ENCODE peak calls at places on chromosomes 2 and 18, in seven cellular contexts. Y, X, W, O, C, U and L are unnamed samples.

GRCh38 chr2:172288603-172289002 is 138.8 kb upstream of the ITGA6 start:
- DNase-seq in W (no peak), U (no peak), Y (no peak), X (no peak), O (peak), C (no peak), L (peak)

GRCh38 chr2:6535572-6535971 is 330.1 kb downstream of the CMPK2 start:
- DNase-seq in C (no peak), Y (peak), U (no peak), W (no peak), X (no peak), O (no peak), L (no peak)

GRCh38 chr2:65165595-65165994 is 35.7 kb upstream of the RAB1A start:
- DNase-seq in X (no peak), O (no peak), U (no peak), Y (no peak), C (no peak), W (no peak), L (no peak)

GRCh38 chr2:18861951-18862350 is 272.6 kb upstream of the NT5C1B start:
- DNase-seq in C (no peak), X (no peak), U (no peak), O (no peak), W (no peak), Y (no peak), L (no peak)

GRCh38 chr18:36688020-36688965 is 140.5 kb downstream of the TPGS2 start:
- DNase-seq in U (peak), X (no peak), W (peak), Y (peak), O (peak), C (peak), L (peak)

GRCh38 chr18:49021433-49022129 is 70.8 kb upstream of the SMAD7 start:
- DNase-seq in W (peak), C (peak), Y (peak), X (peak), U (peak), O (peak), L (peak)

GRCh38 chr2:65779021-65779420 is 346.6 kb upstream of the SPRED2 start:
- DNase-seq in O (no peak), W (no peak), Y (no peak), X (no peak), U (no peak), C (no peak), L (no peak)

GRCh38 chr18:44744206-44745180 is 63.8 kb downstream of the SETBP1 start:
- DNase-seq in O (no peak), C (no peak), Y (peak), U (no peak), W (no peak), X (peak), L (no peak)

GRCh38 chr2:213806125-213806726 is 522.0 kb downstream of the SPAG16 start:
- DNase-seq in O (no peak), X (no peak), U (no peak), W (peak), Y (no peak), C (no peak), L (no peak)

GRCh38 chr2:75311993-75312392 is 112.7 kb upstream of the TACR1 start:
- DNase-seq in U (peak), Y (peak), C (no peak), O (no peak), X (no peak), W (no peak), L (no peak)

GRCh38 chr18:39960545-39960944 is 1994.5 kb upstream of the PIK3C3 start:
- DNase-seq in O (peak), W (no peak), X (no peak), Y (no peak), U (no peak), C (no peak), L (peak)

GRCh38 chr2:151150325-151150724 is 111.3 kb downstream of the RBM43 start:
- DNase-seq in C (no peak), Y (no peak), O (no peak), X (no peak), W (peak), U (no peak), L (no peak)

GRCh38 chr2:636151-636621 is 41.0 kb downstream of the TMEM18 start:
- DNase-seq in W (no peak), Y (no peak), X (no peak), C (no peak), U (no peak), O (no peak), L (no peak)

GRCh38 chr2:187529248-187529976 is 24.8 kb downstream of the TFPI start:
- DNase-seq in Y (no peak), W (no peak), C (no peak), U (no peak), O (no peak), X (no peak), L (no peak)

GRCh38 chr2:98569197-98569793 is 39.0 kb downstream of the COA5 start:
- DNase-seq in Y (peak), X (peak), W (peak), O (peak), C (no peak), U (peak), L (no peak)

GRCh38 chr2:115034801-115035200 is 592.4 kb downstream of the DPP10 start:
- DNase-seq in Y (no peak), U (no peak), W (no peak), X (no peak), O (no peak), C (no peak), L (no peak)

GRCh38 chr2:203685081-203685621 is 21.3 kb upstream of the CD28 start:
- DNase-seq in O (peak), C (peak), U (no peak), W (peak), X (no peak), Y (no peak), L (peak)

GRCh38 chr18:75211002-75211621 is 515 bp downstream of the TSHZ1 start:
- DNase-seq in C (no peak), W (peak), O (no peak), U (no peak), X (no peak), Y (no peak), L (no peak)

GRCh38 chr2:236088368-236089057 is 79.7 kb downstream of the GBX2 start:
- DNase-seq in O (no peak), Y (no peak), W (no peak), C (no peak), U (no peak), X (no peak), L (peak)

GRCh38 chr2:157173740-157174184 is 83.7 kb upstream of the GALNT5 start:
- DNase-seq in O (peak), C (peak), Y (no peak), U (no peak), W (peak), X (no peak), L (peak)

GRCh38 chr2:171146633-171147032 is 14.1 kb downstream of the TLK1 start:
- DNase-seq in X (no peak), Y (no peak), O (peak), U (no peak), W (peak), C (no peak), L (no peak)

GRCh38 chr2:237184923-237185580 is 99.4 kb downstream of the COPS8 start:
- DNase-seq in O (no peak), W (peak), C (no peak), X (no peak), U (no peak), Y (no peak), L (no peak)

GRCh38 chr2:110979834-110980612 is 140.7 kb upstream of the BCL2L11 start:
- DNase-seq in C (no peak), O (peak), X (no peak), W (no peak), Y (peak), U (no peak), L (no peak)

GRCh38 chr2:205758051-205758450 is 75.8 kb downstream of the NRP2 start:
- DNase-seq in Y (no peak), W (peak), C (no peak), O (no peak), U (no peak), X (no peak), L (no peak)

GRCh38 chr18:25544872-25545271 is 192.9 kb upstream of the ZNF521 start:
- DNase-seq in Y (no peak), U (no peak), W (no peak), C (no peak), X (no peak), O (no peak), L (no peak)

GRCh38 chr2:80007722-80008503 is 296.6 kb downstream of the LRRTM1 start:
- DNase-seq in O (no peak), X (no peak), U (no peak), C (no peak), W (no peak), Y (peak), L (no peak)

GRCh38 chr2:235926229-235926628 is 242.0 kb downstream of the GBX2 start:
- DNase-seq in C (no peak), Y (no peak), W (no peak), U (no peak), X (no peak), O (no peak), L (no peak)

GRCh38 chr2:45826889-45827635 is 175.6 kb downstream of the PRKCE start:
- DNase-seq in C (peak), O (no peak), Y (no peak), W (peak), X (peak), U (no peak), L (no peak)

GRCh38 chr2:37326285-37326684 is 1.7 kb upstream of the PRKD3 start:
- DNase-seq in X (no peak), Y (no peak), O (peak), U (no peak), C (peak), W (peak), L (no peak)

GRCh38 chr18:34709631-34710429 is at the start of gene DTNA:
- DNase-seq in X (no peak), U (no peak), C (no peak), Y (no peak), W (peak), O (peak), L (peak)

GRCh38 chr2:128390256-128390990 is 71.8 kb upstream of the HS6ST1 start:
- DNase-seq in X (no peak), C (no peak), Y (peak), O (no peak), U (no peak), W (no peak), L (no peak)

DNA sequence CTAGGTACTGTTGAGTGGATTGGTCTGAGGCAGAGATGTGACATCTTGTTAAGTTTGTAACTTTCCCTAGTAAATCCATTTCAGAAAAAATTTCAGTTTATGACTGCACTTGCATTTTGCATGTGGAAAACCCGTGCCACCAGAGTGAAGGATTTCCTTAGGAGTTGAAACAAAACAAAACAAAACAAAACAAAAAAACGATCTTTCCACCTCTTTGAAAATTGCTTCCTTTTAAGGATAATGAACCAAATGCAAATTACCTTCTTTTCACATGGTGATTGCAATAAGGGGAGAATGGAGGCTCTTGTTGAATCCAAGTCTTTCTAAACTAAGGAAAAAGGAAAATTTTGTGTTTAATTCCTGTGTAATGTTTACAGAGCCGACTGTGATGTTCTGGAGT is 43.2 kb downstream of the PHLPP1 start:
- DNase-seq in O (no peak), X (no peak), W (no peak), C (no peak), Y (no peak), U (no peak), L (no peak)
- H3K27ac ChIP-seq in O (no peak), X (no peak), W (no peak), C (no peak), Y (peak), U (no peak), L (no peak)

DNA sequence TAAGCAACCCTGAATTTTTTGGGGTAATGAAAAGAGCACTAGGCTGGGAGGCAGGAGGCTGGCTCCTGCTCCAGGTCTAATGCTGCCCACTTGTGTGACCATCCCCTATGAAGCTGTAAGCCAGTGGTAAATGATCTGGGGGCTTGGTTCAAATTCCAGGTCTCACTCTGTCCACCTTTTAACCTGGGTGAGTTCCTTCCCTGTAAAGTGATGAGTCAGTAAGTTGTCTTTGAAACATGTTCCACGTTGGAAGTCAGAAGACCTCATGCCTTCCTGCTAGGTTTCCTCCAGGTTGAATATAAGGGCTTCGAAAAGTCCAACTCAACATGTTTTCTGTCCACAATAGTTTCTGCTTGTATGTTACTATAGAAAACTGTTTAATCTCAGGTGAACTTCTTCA is 160.9 kb upstream of the MYT1L start:
- DNase-seq in Y (no peak), O (no peak), X (no peak), C (no peak), U (no peak), W (no peak), L (no peak)
- H3K27ac ChIP-seq in Y (no peak), O (no peak), X (no peak), C (no peak), U (no peak), W (no peak), L (no peak)

DNA sequence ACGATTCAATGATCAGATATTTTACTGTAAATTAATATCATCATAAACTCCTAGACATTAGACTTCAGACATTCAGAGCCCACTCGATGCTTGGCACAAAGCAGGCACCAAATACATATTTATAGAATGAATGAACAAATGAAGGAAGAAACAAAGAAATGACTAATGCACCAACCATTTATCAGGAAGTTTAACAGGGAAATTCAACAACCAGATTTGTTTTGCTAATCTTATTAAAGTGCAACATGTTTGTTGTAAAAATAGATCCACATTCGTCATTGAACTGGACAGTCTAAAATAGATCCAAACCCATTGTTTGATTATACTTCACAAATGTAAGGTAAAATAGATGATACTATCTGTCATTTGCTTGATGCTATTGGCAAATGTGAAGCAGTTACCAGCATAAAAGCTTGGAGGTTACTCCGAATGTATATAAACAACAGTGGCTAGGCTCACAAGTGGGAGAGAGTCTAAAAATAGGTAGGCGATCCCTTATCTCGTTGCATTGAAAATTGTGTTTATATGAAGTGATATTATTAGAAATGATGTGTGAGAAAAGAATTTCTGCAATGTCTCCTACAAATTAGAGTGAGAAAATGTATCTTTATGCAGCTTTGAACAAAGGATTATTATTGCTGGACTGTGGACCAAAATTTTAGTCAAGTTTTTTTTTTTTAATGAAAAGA is 246.2 kb downstream of the NEDD4L start:
- DNase-seq in Y (no peak), O (no peak), U (no peak), C (no peak), X (no peak), W (no peak), L (no peak)
- H3K27ac ChIP-seq in Y (no peak), O (no peak), U (no peak), C (peak), X (peak), W (no peak), L (peak)

GRCh38 chr2:126661702-126662465 is 5.9 kb downstream of the GYPC start:
- DNase-seq in Y (no peak), C (no peak), U (no peak), O (no peak), W (no peak), X (no peak), L (no peak)

GRCh38 chr2:126662623-126663022 is 6.7 kb downstream of the GYPC start:
- DNase-seq in W (no peak), O (no peak), U (no peak), Y (no peak), X (no peak), C (no peak), L (no peak)

GRCh38 chr2:126664639-126665038 is 8.7 kb downstream of the GYPC start:
- DNase-seq in X (no peak), C (no peak), O (no peak), Y (no peak), U (no peak), W (no peak), L (no peak)

GRCh38 chr2:126664234-126664633 is 8.3 kb downstream of the GYPC start:
- DNase-seq in O (no peak), W (no peak), C (no peak), Y (no peak), X (no peak), U (no peak), L (no peak)

GRCh38 chr2:126663184-126663963 is 7.4 kb downstream of the GYPC start:
- DNase-seq in X (no peak), U (no peak), O (no peak), C (no peak), Y (no peak), W (no peak), L (no peak)
- H3K27ac ChIP-seq in X (peak), U (no peak), O (no peak), C (peak), Y (no peak), W (no peak), L (no peak)

GRCh38 chr2:217289909-217290283 is 430.0 kb upstream of the TNP1 start:
- DNase-seq in C (no peak), W (peak), X (no peak), O (peak), Y (no peak), U (no peak), L (peak)
- H3K27ac ChIP-seq in C (peak), W (no peak), X (peak), O (no peak), Y (no peak), U (no peak), L (no peak)

GRCh38 chr18:23627964-23628363 is 34.7 kb downstream of the ANKRD29 start:
- DNase-seq in X (no peak), O (no peak), Y (no peak), U (no peak), W (no peak), C (no peak), L (no peak)

GRCh38 chr18:23631746-23632145 is 31.0 kb downstream of the ANKRD29 start:
- DNase-seq in O (peak), Y (peak), X (no peak), C (no peak), U (no peak), W (no peak), L (no peak)

GRCh38 chr18:23629444-23629946 is 33.2 kb downstream of the ANKRD29 start:
- DNase-seq in X (no peak), U (no peak), C (no peak), Y (no peak), W (no peak), O (no peak), L (no peak)

GRCh38 chr18:23632615-23633014 is 30.1 kb downstream of the ANKRD29 start:
- DNase-seq in C (no peak), X (no peak), W (no peak), Y (no peak), O (no peak), U (no peak), L (no peak)

GRCh38 chr18:23631312-23631711 is 31.4 kb downstream of the ANKRD29 start:
- DNase-seq in C (no peak), W (no peak), U (no peak), X (no peak), O (no peak), Y (no peak), L (no peak)
- H3K27ac ChIP-seq in C (no peak), W (no peak), U (no peak), X (no peak), O (peak), Y (no peak), L (no peak)

DNA sequence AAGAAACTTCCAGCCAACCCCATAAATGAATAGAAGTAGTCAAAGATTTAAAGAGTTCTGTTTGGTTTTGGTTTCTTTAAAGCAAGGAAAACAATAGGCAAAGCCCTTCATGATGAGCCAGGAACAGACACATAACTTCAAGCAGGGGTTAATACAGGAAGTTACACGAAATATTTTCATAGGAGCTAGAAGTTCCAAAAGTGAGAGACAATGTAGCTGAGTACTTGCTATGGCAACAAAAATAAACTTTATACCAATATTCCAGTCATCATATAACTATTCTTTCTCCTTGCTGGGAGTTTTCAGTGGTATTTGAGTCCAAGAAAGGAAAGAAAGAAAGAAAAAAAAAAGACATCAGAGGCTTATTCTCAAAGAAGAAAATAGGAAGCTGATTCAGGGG is 56.2 kb downstream of the COBLL1 start:
- DNase-seq in X (no peak), W (peak), U (no peak), O (no peak), C (no peak), Y (no peak), L (no peak)
- H3K27ac ChIP-seq in X (peak), W (no peak), U (no peak), O (peak), C (peak), Y (no peak), L (no peak)

DNA sequence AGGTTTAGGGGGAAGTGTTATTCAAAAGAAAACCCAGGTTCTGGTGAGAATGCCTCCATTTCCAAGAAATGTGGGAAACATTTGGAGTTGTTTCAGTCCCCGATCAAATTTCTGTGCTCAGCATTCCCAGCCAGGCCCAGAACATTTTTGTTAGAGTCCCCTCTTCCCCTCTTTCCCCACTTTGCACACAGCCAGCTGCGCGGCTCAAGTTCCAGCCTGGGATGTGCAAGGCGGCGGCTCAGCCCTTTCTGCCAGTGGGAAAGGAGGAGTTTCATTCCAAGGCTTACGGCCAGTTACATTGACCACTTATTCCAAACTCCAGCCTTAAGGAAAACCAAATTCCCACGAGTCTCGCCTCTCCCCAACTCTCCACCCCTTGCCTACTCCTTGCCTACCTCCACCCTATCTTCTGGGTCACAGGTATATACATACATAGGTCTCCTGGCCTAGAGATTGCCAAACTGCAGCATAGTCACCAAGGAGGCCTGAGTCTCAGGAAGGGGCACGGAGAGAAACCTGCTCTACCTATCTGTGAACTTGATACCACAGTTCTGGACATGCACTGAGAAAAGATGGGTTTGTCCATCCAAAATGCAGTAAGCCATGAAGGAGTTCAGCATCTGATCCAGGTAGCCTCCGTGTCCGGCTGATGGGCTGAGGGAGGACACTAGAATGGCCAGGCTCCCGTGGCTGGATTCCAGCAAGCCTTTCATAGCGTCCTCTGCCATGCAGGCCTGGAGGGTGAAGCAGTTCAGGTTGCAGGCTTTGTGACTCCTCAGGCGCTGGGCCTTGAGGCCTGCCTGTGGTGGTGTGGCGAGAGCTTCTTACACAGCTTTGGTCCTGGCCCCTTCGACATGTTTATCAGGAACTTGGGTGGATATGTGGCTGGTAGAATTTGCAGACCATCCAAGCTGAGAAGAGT is 154.5 kb downstream of the ZFP36L2 start:
- DNase-seq in C (peak), O (no peak), W (no peak), X (peak), U (no peak), Y (no peak), L (no peak)
- H3K27ac ChIP-seq in C (peak), O (peak), W (no peak), X (peak), U (peak), Y (no peak), L (no peak)